ENCODE peak calls at places on chromosomes 6 and 20, in eight cellular contexts. R is prostate gland, S is spleen, C is transverse colon, V is upper lobe of right lung, I is psoas muscle, X is uterus, Z is fibroblast of lung. N is an unnamed sample.

GRCh38 chr6:122778961-122779671 is 400 bp upstream of the FABP7 start:
- DNase-seq in R (no peak), S (no peak), C (no peak), V (no peak), I (no peak), X (no peak), Z (no peak), N (no peak)

GRCh38 chr6:98833101-98834059 is 994 bp upstream of the POU3F2 start:
- DNase-seq in R (no peak), S (peak; percentile 81), C (no peak), V (peak; percentile 73), I (no peak), X (no peak), Z (peak; percentile 39), N (no peak)

GRCh38 chr6:152420696-152421095 is 216.5 kb downstream of the SYNE1 start:
- DNase-seq in R (no peak), S (no peak), C (no peak), V (no peak), I (no peak), X (no peak), Z (no peak), N (no peak)

GRCh38 chr6:22732186-22732970 is 163.0 kb downstream of the HDGFL1 start:
- DNase-seq in R (no peak), S (no peak), C (no peak), V (no peak), I (no peak), X (no peak), Z (peak; percentile 82), N (no peak)

GRCh38 chr6:2147737-2148448 is 97.5 kb downstream of the GMDS start:
- DNase-seq in R (no peak), S (no peak), C (no peak), V (no peak), I (no peak), X (no peak), Z (peak; percentile 79), N (no peak)

GRCh38 chr6:143000771-143001170 is 55.8 kb upstream of the HIVEP2 start:
- DNase-seq in R (no peak), S (no peak), C (no peak), V (no peak), I (no peak), X (no peak), Z (no peak), N (no peak)

GRCh38 chr6:105431226-105431625 is 28.3 kb upstream of the PREP start:
- DNase-seq in R (no peak), S (no peak), C (no peak), V (no peak), I (no peak), X (no peak), Z (peak; percentile 70), N (peak; percentile 46)

GRCh38 chr20:25464501-25465204 is 57.2 kb downstream of the GINS1 start:
- DNase-seq in R (no peak), S (peak; percentile 44), C (no peak), V (no peak), I (no peak), X (no peak), Z (no peak), N (no peak)

GRCh38 chr20:7742479-7742878 is 197.8 kb downstream of the HAO1 start:
- DNase-seq in R (no peak), S (no peak), C (no peak), V (no peak), I (no peak), X (no peak), Z (peak; percentile 72), N (peak; percentile 56)

GRCh38 chr6:124560836-124561585 is 401.2 kb upstream of the RNF217 start:
- DNase-seq in R (no peak), S (no peak), C (no peak), V (no peak), I (no peak), X (no peak), Z (no peak), N (no peak)

GRCh38 chr6:141347075-141347474 is 785.6 kb upstream of the GJE1 start:
- DNase-seq in R (no peak), S (no peak), C (no peak), V (no peak), I (no peak), X (no peak), Z (no peak), N (no peak)

GRCh38 chr6:127939442-127940066 is 38.7 kb upstream of the THEMIS start:
- DNase-seq in R (peak; percentile 10), S (no peak), C (no peak), V (no peak), I (no peak), X (no peak), Z (peak; percentile 20), N (no peak)
- H3K27ac ChIP-seq in R (peak overlapping the region; percentile 68), S (no peak overlapping the region), C (no peak overlapping the region), V (peak overlapping the region; percentile 21), I (no peak overlapping the region), X (no peak overlapping the region), Z (peak overlapping the region; percentile 40), N (no peak overlapping the region)

GRCh38 chr6:82984720-82985119 is 80.9 kb downstream of the UBE3D start:
- DNase-seq in R (no peak), S (no peak), C (no peak), V (no peak), I (no peak), X (no peak), Z (no peak), N (no peak)
- TF ChIP-seq CTCF in R (no peak), S (no peak), C (no peak), V (no peak), I (no peak), X (no peak), Z (no peak), N (no peak)

GRCh38 chr20:62778601-62779416 is 17.5 kb upstream of the MRGBP start:
- DNase-seq in R (no peak), S (no peak), C (no peak), V (no peak), I (no peak), X (no peak), Z (no peak), N (no peak)

GRCh38 chr20:62782149-62782892 is 14.0 kb upstream of the MRGBP start:
- DNase-seq in R (no peak), S (no peak), C (no peak), V (no peak), I (no peak), X (no peak), Z (no peak), N (no peak)

GRCh38 chr20:62780696-62781095 is 15.6 kb upstream of the MRGBP start:
- DNase-seq in R (no peak), S (no peak), C (no peak), V (no peak), I (no peak), X (no peak), Z (no peak), N (no peak)

GRCh38 chr20:62779417-62779685 is 16.9 kb upstream of the MRGBP start:
- DNase-seq in R (no peak), S (no peak), C (no peak), V (no peak), I (no peak), X (no peak), Z (no peak), N (no peak)

DNA sequence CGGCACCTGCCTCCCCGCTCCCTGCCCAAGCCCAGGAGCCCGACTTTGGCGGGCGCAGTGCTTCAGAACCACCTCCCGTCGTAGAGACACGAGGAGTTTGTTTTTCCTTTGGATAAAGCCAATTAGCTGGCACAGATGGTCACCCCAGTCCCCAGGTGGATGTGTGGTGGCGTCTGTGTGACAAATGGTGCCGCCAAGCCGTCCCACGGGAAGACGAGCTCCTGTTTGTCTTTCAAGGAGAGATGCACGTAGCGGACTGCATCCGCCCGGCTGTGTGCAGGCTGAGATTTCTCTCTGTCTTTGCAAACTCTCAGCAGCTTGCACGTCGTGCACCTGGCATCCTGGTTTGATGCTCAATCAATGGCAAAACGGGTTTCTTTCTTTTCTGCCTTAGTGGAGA is 16.1 kb upstream of the MRGBP start:
- DNase-seq in R (no peak), S (no peak), C (no peak), V (no peak), I (no peak), X (no peak), Z (no peak), N (no peak)
- H3K27ac ChIP-seq in R (no peak overlapping the region), S (no peak overlapping the region), C (no peak overlapping the region), V (no peak overlapping the region), I (no peak overlapping the region), X (no peak overlapping the region), Z (no peak overlapping the region), N (peak overlapping the region; percentile 0)

GRCh38 chr6:12012566-12013367 is 655 bp downstream of the HIVEP1 start:
- DNase-seq in R (peak; percentile 77), S (peak; percentile 93), C (peak; percentile 70), V (peak; percentile 84), I (peak; percentile 60), X (peak; percentile 68), Z (peak; percentile 81), N (peak; percentile 63)
- TF ChIP-seq CTCF in R (no peak), S (no peak), C (no peak), V (no peak), I (no peak), X (no peak), Z (no peak), N (no peak)

DNA sequence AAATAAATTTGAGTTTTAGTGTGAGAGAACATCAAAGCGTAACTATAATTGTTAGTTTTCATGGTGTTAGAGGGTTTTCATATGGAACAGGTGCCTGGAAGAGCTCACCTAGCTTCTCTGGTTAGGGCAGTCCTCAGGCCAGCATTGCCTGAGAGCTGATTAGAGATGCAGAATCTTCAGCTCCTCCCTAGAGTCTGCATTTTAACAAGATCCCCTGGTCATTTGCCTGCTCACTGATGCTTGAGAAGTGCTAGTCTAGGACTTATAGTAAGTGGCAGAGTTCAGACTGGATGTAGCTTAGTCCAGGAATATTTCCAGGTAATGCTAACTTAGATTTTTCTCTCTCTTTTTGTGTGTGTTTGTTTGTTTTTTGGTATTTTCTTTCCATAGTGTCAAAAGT is 21.7 kb upstream of the SMIM26 start:
- DNase-seq in R (no peak), S (no peak), C (no peak), V (no peak), I (no peak), X (no peak), Z (no peak), N (no peak)
- H3K27ac ChIP-seq in R (no peak overlapping the region), S (no peak overlapping the region), C (no peak overlapping the region), V (no peak overlapping the region), I (no peak overlapping the region), X (no peak overlapping the region), Z (no peak overlapping the region), N (no peak overlapping the region)

DNA sequence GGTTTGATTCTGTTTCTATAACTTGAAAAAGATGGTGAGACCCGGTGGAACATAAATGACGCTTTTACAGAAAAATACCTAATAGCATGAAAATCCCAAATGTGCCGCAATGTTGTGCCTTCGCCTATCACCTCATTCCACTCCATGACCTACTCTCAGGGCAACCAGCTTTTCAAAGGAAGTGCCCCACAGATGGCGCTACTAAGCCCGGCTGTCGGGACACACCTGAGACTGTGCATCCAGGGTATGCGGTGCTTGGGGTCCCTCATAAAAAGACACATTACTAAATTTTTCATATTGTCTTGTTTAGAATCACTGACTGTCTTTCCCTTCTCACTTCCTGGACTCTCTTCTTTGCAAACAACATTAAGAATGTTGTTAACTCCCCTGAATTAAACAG is 145.5 kb upstream of the RPS6KA2 start:
- DNase-seq in R (no peak), S (no peak), C (no peak), V (no peak), I (no peak), X (no peak), Z (no peak), N (peak; percentile 26)
- TF ChIP-seq CTCF in R (no peak), S (no peak), C (no peak), V (no peak), I (no peak), X (no peak), Z (peak; percentile 14), N (peak; percentile 14)